ENCODE peak calls at places on chromosomes 11 and 22, in six cellular contexts. D is HFF-Myc, G is nephron progenitor cell, W is left ventricle myocardium inferior, I is mesothelial cell of epicardium, T is body of pancreas. H is an unnamed sample.

GRCh38 chr11:128045094-128045725 is 542.1 kb downstream of the ETS1 start:
- DNase-seq in D (no peak), G (no peak), W (no peak), I (no peak), T (no peak), H (no peak)

GRCh38 chr22:46609175-46609690 is 11.0 kb upstream of the GRAMD4 start:
- DNase-seq in D (no peak), G (no peak), W (no peak), I (no peak), T (no peak), H (no peak)

GRCh38 chr11:95157824-95158223 is 68.2 kb downstream of the ENDOD1 start:
- DNase-seq in D (no peak), G (no peak), W (no peak), I (no peak), T (no peak), H (no peak)

GRCh38 chr11:72920001-72920400 is 105.8 kb downstream of the ATG16L2 start:
- DNase-seq in D (no peak), G (no peak), W (no peak), I (no peak), T (no peak), H (no peak)

GRCh38 chr11:65410936-65411680 is 11.5 kb upstream of the NEAT1 start:
- DNase-seq in D (no peak), G (no peak), W (peak), I (no peak), T (no peak), H (peak)

GRCh38 chr11:130873766-130874165 is 42.5 kb downstream of the SNX19 start:
- DNase-seq in D (no peak), G (no peak), W (no peak), I (no peak), T (no peak), H (no peak)

GRCh38 chr22:26767351-26767970 is 110.1 kb downstream of the MIAT start:
- DNase-seq in D (no peak), G (no peak), W (no peak), I (no peak), T (no peak), H (no peak)

GRCh38 chr11:14547440-14547839 is 27.3 kb upstream of the PSMA1 start:
- DNase-seq in D (no peak), G (no peak), W (no peak), I (no peak), T (no peak), H (no peak)

GRCh38 chr11:78469905-78470304 is 52.3 kb upstream of the GAB2 start:
- DNase-seq in D (no peak), G (no peak), W (no peak), I (no peak), T (no peak), H (no peak)

GRCh38 chr11:83020942-83021779 is 50.5 kb downstream of the RAB30 start:
- DNase-seq in D (no peak), G (no peak), W (no peak), I (no peak), T (no peak), H (no peak)

GRCh38 chr22:47260551-47260950 is 498.1 kb downstream of the TBC1D22A start:
- DNase-seq in D (no peak), G (no peak), W (no peak), I (no peak), T (no peak), H (no peak)

GRCh38 chr11:17528181-17528691 is 16.0 kb downstream of the USH1C start:
- DNase-seq in D (peak), G (peak), W (peak), I (peak), T (peak), H (peak)

GRCh38 chr11:71336996-71337772 is 84.8 kb upstream of the SHANK2 start:
- DNase-seq in D (no peak), G (no peak), W (no peak), I (peak), T (no peak), H (no peak)

GRCh38 chr11:81237139-81237538 is 1496.5 kb downstream of the FAM181B start:
- DNase-seq in D (no peak), G (peak), W (no peak), I (no peak), T (no peak), H (no peak)

GRCh38 chr11:61632096-61632495 is 48.1 kb upstream of the DAGLA start:
- DNase-seq in D (no peak), G (peak), W (no peak), I (no peak), T (no peak), H (no peak)

GRCh38 chr11:9760180-9760550 is 96.3 kb downstream of the SWAP70 start:
- DNase-seq in D (no peak), G (no peak), W (peak), I (no peak), T (peak), H (peak)

GRCh38 chr11:65915821-65916251 is 3.0 kb downstream of the C11orf68 start:
- DNase-seq in D (peak), G (no peak), W (peak), I (peak), T (peak), H (peak)

GRCh38 chr11:83801799-83802198 is 515.6 kb upstream of the CCDC90B start:
- DNase-seq in D (no peak), G (no peak), W (no peak), I (no peak), T (no peak), H (no peak)

GRCh38 chr22:47267531-47268282 is 505.3 kb downstream of the TBC1D22A start:
- DNase-seq in D (no peak), G (no peak), W (no peak), I (no peak), T (no peak), H (no peak)

GRCh38 chr11:101583180-101584128 is at the start of gene TRPC6:
- DNase-seq in D (no peak), G (peak), W (peak), I (peak), T (no peak), H (peak)

GRCh38 chr11:69488543-69488940 is 7.1 kb downstream of the LINC01488 start:
- DNase-seq in D (no peak), G (no peak), W (peak), I (no peak), T (no peak), H (peak)

GRCh38 chr11:65506770-65507485 is 8.1 kb downstream of the MALAT1 start:
- DNase-seq in D (peak), G (no peak), W (no peak), I (no peak), T (peak), H (peak)

GRCh38 chr11:14892036-14892556 is at the start of gene CYP2R1:
- DNase-seq in D (peak), G (peak), W (peak), I (peak), T (peak), H (peak)

GRCh38 chr11:47337229-47337924 is 15.1 kb downstream of the MYBPC3 start:
- DNase-seq in D (no peak), G (no peak), W (no peak), I (no peak), T (no peak), H (no peak)

GRCh38 chr11:34859496-34859895 is 56.7 kb downstream of the APIP start:
- DNase-seq in D (no peak), G (no peak), W (no peak), I (no peak), T (no peak), H (no peak)

GRCh38 chr11:11969380-11970215 is 38.8 kb downstream of the DKK3 start:
- DNase-seq in D (no peak), G (no peak), W (peak), I (no peak), T (no peak), H (no peak)

GRCh38 chr22:47209547-47210023 is 447.1 kb downstream of the TBC1D22A start:
- DNase-seq in D (no peak), G (no peak), W (no peak), I (no peak), T (no peak), H (no peak)

GRCh38 chr11:109914809-109915653 is 178.2 kb upstream of the ZC3H12C start:
- DNase-seq in D (no peak), G (no peak), W (no peak), I (no peak), T (no peak), H (no peak)

GRCh38 chr22:44491666-44492405 is 6.2 kb downstream of the RTL6 start:
- DNase-seq in D (no peak), G (no peak), W (no peak), I (no peak), T (no peak), H (no peak)

GRCh38 chr11:34379081-34379480 is 21.3 kb upstream of the ABTB2 start:
- DNase-seq in D (no peak), G (no peak), W (no peak), I (no peak), T (no peak), H (no peak)

DNA sequence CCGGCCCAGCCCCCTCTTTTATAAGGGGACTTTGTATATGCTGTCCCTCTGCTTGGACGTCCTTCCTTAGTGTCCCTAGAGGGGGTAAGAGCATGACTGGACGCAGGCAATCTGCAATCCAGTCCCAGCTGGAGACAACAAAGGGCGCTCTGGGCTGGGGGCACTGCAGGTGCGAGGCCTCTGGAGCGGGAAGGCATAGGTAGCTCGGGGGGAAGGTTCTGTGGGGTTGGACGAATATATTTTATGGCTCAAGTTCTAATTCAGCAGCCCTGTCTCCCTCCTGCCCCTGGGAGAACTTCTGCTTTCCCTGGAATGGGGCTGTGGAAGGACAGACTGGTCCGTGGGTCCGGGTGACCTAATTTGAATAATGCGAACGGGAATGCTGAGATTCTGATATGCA is 40.0 kb downstream of the KCNJ4 start:
- DNase-seq in D (no peak), G (no peak), W (no peak), I (no peak), T (no peak), H (peak)
- TF ChIP-seq CTCF in D (no peak), G (no peak), W (no peak), I (no peak), T (no peak), H (no peak)

GRCh38 chr22:35149149-35149548 is 83.2 kb downstream of the ISX start:
- DNase-seq in D (no peak), G (no peak), W (no peak), I (no peak), T (no peak), H (no peak)

GRCh38 chr22:35150163-35151107 is 84.5 kb downstream of the ISX start:
- DNase-seq in D (peak), G (peak), W (peak), I (peak), T (peak), H (no peak)

GRCh38 chr22:35152316-35152715 is 86.4 kb downstream of the ISX start:
- DNase-seq in D (no peak), G (no peak), W (no peak), I (no peak), T (no peak), H (peak)

GRCh38 chr22:35148381-35148780 is 82.4 kb downstream of the ISX start:
- DNase-seq in D (no peak), G (no peak), W (no peak), I (no peak), T (no peak), H (no peak)
- TF ChIP-seq CTCF in D (no peak), G (no peak), W (no peak), I (no peak), T (no peak), H (no peak)

GRCh38 chr11:57134284-57134683 is 47.5 kb upstream of the LRRC55 start:
- DNase-seq in D (no peak), G (no peak), W (no peak), I (no peak), T (no peak), H (no peak)

GRCh38 chr11:57133616-57134015 is 48.1 kb upstream of the LRRC55 start:
- DNase-seq in D (no peak), G (no peak), W (no peak), I (no peak), T (no peak), H (no peak)

GRCh38 chr11:57126766-57127400 is 54.9 kb upstream of the LRRC55 start:
- DNase-seq in D (no peak), G (no peak), W (no peak), I (no peak), T (no peak), H (no peak)

GRCh38 chr11:57135020-57135751 is 46.6 kb upstream of the LRRC55 start:
- DNase-seq in D (no peak), G (no peak), W (no peak), I (no peak), T (no peak), H (no peak)

GRCh38 chr11:57131080-57131790 is 50.5 kb upstream of the LRRC55 start:
- DNase-seq in D (no peak), G (peak), W (peak), I (no peak), T (peak), H (no peak)
- TF ChIP-seq CTCF in D (peak), G (peak), W (peak), I (peak), T (peak), H (peak)

DNA sequence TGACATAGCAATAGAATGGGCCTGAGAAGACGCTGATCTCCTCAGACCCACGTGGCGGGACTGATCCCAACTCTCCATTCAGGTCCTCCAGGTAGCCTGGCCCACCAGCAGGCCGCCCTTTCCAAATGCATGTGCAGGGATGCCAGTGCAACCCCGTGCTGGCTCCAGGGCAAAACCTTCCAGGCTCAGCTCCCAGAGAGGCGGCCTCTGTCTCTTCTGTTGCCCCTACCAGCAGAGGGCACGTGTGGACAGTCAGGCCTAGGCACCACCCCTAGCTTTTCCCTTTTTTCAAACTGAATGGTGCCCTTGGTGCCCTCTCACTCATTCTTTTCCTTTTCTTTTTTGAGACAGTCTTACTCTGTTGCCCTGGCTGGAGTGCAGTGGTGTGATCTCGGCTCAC is 121.7 kb downstream of the OSBP2 start:
- DNase-seq in D (no peak), G (no peak), W (no peak), I (no peak), T (no peak), H (no peak)
- TF ChIP-seq CTCF in D (no peak), G (no peak), W (no peak), I (no peak), T (no peak), H (no peak)

DNA sequence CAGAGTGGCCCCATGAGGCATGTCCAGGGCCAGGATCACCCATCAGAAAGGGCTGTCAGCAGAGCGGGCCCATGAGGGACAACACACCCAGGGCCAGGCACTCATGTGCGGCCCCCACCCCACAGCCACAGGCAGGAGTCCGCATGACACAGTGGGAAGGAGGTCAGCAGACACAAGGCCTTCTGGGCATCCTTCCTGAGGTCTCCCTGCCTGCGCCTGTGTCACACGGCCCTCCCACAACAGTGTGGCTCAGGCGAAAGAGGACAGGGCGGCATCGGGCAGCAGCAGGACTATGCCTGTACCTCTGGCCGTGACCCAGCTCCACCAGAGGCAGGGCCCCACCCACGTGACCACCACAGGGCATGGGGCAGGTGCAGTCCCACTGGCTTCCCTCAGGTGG is 27.1 kb downstream of the CHID1 start:
- DNase-seq in D (no peak), G (no peak), W (no peak), I (no peak), T (no peak), H (no peak)
- TF ChIP-seq CTCF in D (no peak), G (no peak), W (no peak), I (no peak), T (no peak), H (no peak)

DNA sequence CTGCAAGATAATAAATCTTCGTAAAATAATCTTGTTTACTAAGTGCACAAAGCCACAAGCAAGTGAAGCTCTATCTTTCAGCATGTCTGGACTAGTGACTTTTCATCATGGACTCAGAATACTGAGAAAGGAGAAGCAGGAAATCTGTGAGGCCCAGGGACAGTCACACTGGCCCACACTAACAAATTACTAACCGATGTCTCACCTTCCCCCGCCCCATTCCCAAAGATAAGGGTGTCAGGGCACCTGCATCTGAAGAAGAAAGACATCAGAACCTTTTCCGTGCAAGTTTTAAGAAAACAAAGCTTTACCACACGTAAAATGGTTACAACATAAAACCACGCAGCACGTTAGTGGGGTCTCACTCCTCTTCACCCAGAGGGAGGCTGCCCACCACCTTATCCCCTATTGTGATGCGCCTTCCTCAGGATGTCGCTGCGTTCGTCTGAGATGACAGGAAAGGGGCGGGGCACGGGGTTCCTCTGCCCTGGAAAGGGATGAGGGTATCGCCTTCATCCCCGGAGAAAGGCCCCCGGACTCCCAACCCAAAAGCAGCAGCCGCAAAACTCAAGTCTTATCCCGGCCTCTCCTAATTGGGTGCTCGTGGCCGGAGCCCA is 603 bp downstream of the BTBD10 start:
- DNase-seq in D (no peak), G (peak), W (peak), I (peak), T (peak), H (no peak)
- TF ChIP-seq CTCF in D (no peak), G (no peak), W (no peak), I (no peak), T (no peak), H (no peak)

GRCh38 chr11:114058871-114059277 is 637 bp upstream of the ZBTB16 start:
- DNase-seq in D (no peak), G (peak), W (peak), I (no peak), T (peak), H (no peak)

GRCh38 chr11:114060402-114061052 is 1.0 kb downstream of the ZBTB16 start:
- DNase-seq in D (no peak), G (peak), W (peak), I (peak), T (peak), H (no peak)

GRCh38 chr11:114059278-114059983 is at the start of gene ZBTB16:
- DNase-seq in D (no peak), G (peak), W (peak), I (no peak), T (peak), H (peak)

GRCh38 chr11:114061053-114062049 is 1.8 kb downstream of the ZBTB16 start:
- DNase-seq in D (no peak), G (peak), W (peak), I (no peak), T (peak), H (peak)

GRCh38 chr11:114059984-114060401 is 482 bp downstream of the ZBTB16 start:
- DNase-seq in D (no peak), G (no peak), W (peak), I (no peak), T (peak), H (no peak)
- TF ChIP-seq CTCF in D (no peak), G (no peak), W (peak), I (no peak), T (peak), H (peak)